ENCODE peak calls at places on chromosomes 1 and 21, in eight cellular contexts. M is PC-3, O is SK-N-SH, U is hepatocyte, G is MM.1S, E is GM23338, Q is neural progenitor cell, R is HCT116. N is an unnamed sample.

GRCh38 chr1:31111290-31111951 is 45.9 kb upstream of the PUM1 start:
- DNase-seq in M (peak), O (no peak), U (peak), G (no peak), E (peak), Q (peak), R (no peak), N (no peak)

GRCh38 chr1:78170845-78171244 is 125.1 kb downstream of the GIPC2 start:
- DNase-seq in M (no peak), O (no peak), U (no peak), G (no peak), E (peak), Q (no peak), R (no peak), N (no peak)

GRCh38 chr1:237244778-237245177 is 202.8 kb downstream of the RYR2 start:
- DNase-seq in M (no peak), O (no peak), U (no peak), G (no peak), E (no peak), Q (no peak), R (no peak), N (no peak)

GRCh38 chr1:230215049-230215448 is 148.0 kb downstream of the GALNT2 start:
- DNase-seq in M (peak), O (no peak), U (peak), G (no peak), E (peak), Q (peak), R (no peak), N (no peak)

GRCh38 chr1:232244426-232244825 is 385.5 kb downstream of the SIPA1L2 start:
- DNase-seq in M (no peak), O (no peak), U (no peak), G (no peak), E (no peak), Q (no peak), R (no peak), N (no peak)

GRCh38 chr1:111745670-111746613 is 6.7 kb upstream of the INKA2 start:
- DNase-seq in M (no peak), O (no peak), U (no peak), G (no peak), E (no peak), Q (no peak), R (no peak), N (no peak)

GRCh38 chr1:43671626-43672330 is 21.8 kb downstream of the KDM4A start:
- DNase-seq in M (no peak), O (peak), U (no peak), G (no peak), E (no peak), Q (no peak), R (no peak), N (no peak)

GRCh38 chr1:17460265-17460664 is 20.8 kb upstream of the RCC2 start:
- DNase-seq in M (peak), O (no peak), U (no peak), G (no peak), E (no peak), Q (no peak), R (no peak), N (no peak)

GRCh38 chr1:166164995-166165660 is 1.7 kb downstream of the FAM78B start:
- DNase-seq in M (no peak), O (peak), U (peak), G (peak), E (peak), Q (peak), R (no peak), N (peak)

GRCh38 chr1:225926551-225927113 is 2.6 kb upstream of the PYCR2 start:
- DNase-seq in M (peak), O (no peak), U (no peak), G (no peak), E (no peak), Q (no peak), R (no peak), N (peak)

GRCh38 chr1:241611063-241611462 is 29.1 kb downstream of the CHML start:
- DNase-seq in M (peak), O (peak), U (peak), G (peak), E (peak), Q (peak), R (peak), N (peak)

GRCh38 chr21:45373991-45374816 is 30.8 kb upstream of the COL18A1 start:
- DNase-seq in M (no peak), O (no peak), U (no peak), G (no peak), E (no peak), Q (no peak), R (no peak), N (no peak)

GRCh38 chr1:156893048-156893953 is at the start of gene PEAR1:
- DNase-seq in M (no peak), O (no peak), U (peak), G (no peak), E (peak), Q (peak), R (no peak), N (no peak)

GRCh38 chr1:155942578-155943141 is 1.2 kb downstream of the RXFP4 start:
- DNase-seq in M (no peak), O (peak), U (no peak), G (no peak), E (no peak), Q (no peak), R (no peak), N (no peak)

GRCh38 chr1:54188291-54188690 is 11.5 kb downstream of the CYB5RL start:
- DNase-seq in M (no peak), O (no peak), U (no peak), G (no peak), E (no peak), Q (no peak), R (no peak), N (no peak)

GRCh38 chr1:159652506-159652905 is 61.9 kb downstream of the CRP start:
- DNase-seq in M (no peak), O (no peak), U (no peak), G (no peak), E (no peak), Q (no peak), R (no peak), N (no peak)

GRCh38 chr1:234730110-234730509 is 120.1 kb upstream of the IRF2BP2 start:
- DNase-seq in M (no peak), O (no peak), U (no peak), G (no peak), E (no peak), Q (no peak), R (no peak), N (peak)

GRCh38 chr1:94974824-94975223 is 47.9 kb upstream of the CNN3 start:
- DNase-seq in M (peak), O (no peak), U (no peak), G (no peak), E (no peak), Q (no peak), R (no peak), N (no peak)

GRCh38 chr21:29091032-29091431 is 17.6 kb upstream of the CCT8 start:
- DNase-seq in M (peak), O (no peak), U (no peak), G (no peak), E (no peak), Q (no peak), R (no peak), N (no peak)

GRCh38 chr1:240169188-240169587 is 77.5 kb downstream of the FMN2 start:
- DNase-seq in M (peak), O (no peak), U (no peak), G (no peak), E (peak), Q (peak), R (no peak), N (peak)

GRCh38 chr1:43833013-43833412 is 100.6 kb upstream of the ARTN start:
- DNase-seq in M (no peak), O (no peak), U (no peak), G (no peak), E (no peak), Q (no peak), R (no peak), N (no peak)

GRCh38 chr1:207314836-207315235 is 6.6 kb upstream of the CD55 start:
- DNase-seq in M (no peak), O (no peak), U (no peak), G (no peak), E (no peak), Q (no peak), R (no peak), N (no peak)

GRCh38 chr1:119506941-119507340 is at the start of gene HSD3B1:
- DNase-seq in M (peak), O (no peak), U (no peak), G (no peak), E (no peak), Q (no peak), R (no peak), N (no peak)

GRCh38 chr21:45970674-45971486 is 10.7 kb upstream of the COL6A1 start:
- DNase-seq in M (peak), O (peak), U (peak), G (peak), E (peak), Q (peak), R (no peak), N (peak)

GRCh38 chr1:169933999-169934725 is 40.5 kb upstream of the SCYL3 start:
- DNase-seq in M (peak), O (no peak), U (no peak), G (no peak), E (no peak), Q (no peak), R (no peak), N (no peak)

GRCh38 chr1:229108598-229109201 is 162.2 kb upstream of the RAB4A start:
- DNase-seq in M (peak), O (no peak), U (peak), G (no peak), E (peak), Q (peak), R (no peak), N (peak)

GRCh38 chr1:149844096-149844495 is 55.3 kb upstream of the BOLA1 start:
- DNase-seq in M (peak), O (no peak), U (peak), G (peak), E (peak), Q (peak), R (no peak), N (peak)

GRCh38 chr1:94539496-94539895 is 2.1 kb downstream of the F3 start:
- DNase-seq in M (peak), O (no peak), U (no peak), G (no peak), E (no peak), Q (no peak), R (no peak), N (no peak)

GRCh38 chr1:95730986-95731385 is 497.0 kb downstream of the RWDD3 start:
- DNase-seq in M (peak), O (no peak), U (no peak), G (no peak), E (no peak), Q (no peak), R (no peak), N (no peak)

GRCh38 chr1:108561731-108562326 is 1.9 kb downstream of the EEIG2 start:
- DNase-seq in M (peak), O (peak), U (peak), G (peak), E (peak), Q (peak), R (peak), N (peak)

GRCh38 chr1:3531928-3532327 is 77.5 kb downstream of the ARHGEF16 start:
- DNase-seq in M (no peak), O (no peak), U (no peak), G (no peak), E (no peak), Q (no peak), R (no peak), N (no peak)

GRCh38 chr1:58432813-58433668 is 113.5 kb downstream of the OMA1 start:
- DNase-seq in M (peak), O (peak), U (peak), G (no peak), E (peak), Q (peak), R (no peak), N (no peak)

GRCh38 chr1:5620997-5621396 is 371.2 kb downstream of the NPHP4 start:
- DNase-seq in M (peak), O (peak), U (peak), G (no peak), E (no peak), Q (peak), R (peak), N (peak)

GRCh38 chr1:14778882-14779594 is 180.6 kb downstream of the KAZN start:
- DNase-seq in M (peak), O (peak), U (peak), G (peak), E (peak), Q (peak), R (peak), N (peak)

GRCh38 chr21:44513389-44514217 is 26.4 kb downstream of the KRTAP10-1 start:
- DNase-seq in M (peak), O (no peak), U (no peak), G (no peak), E (no peak), Q (no peak), R (no peak), N (no peak)

GRCh38 chr1:178241837-178242236 is 147.9 kb downstream of the RASAL2 start:
- DNase-seq in M (no peak), O (no peak), U (no peak), G (no peak), E (no peak), Q (no peak), R (no peak), N (no peak)
- TF ChIP-seq CTCF in M (peak), O (peak), U (no peak), G (peak), E (no peak), Q (no peak), R (peak), N (no peak)

GRCh38 chr1:73516458-73516857 is 681.5 kb downstream of the LRRIQ3 start:
- DNase-seq in M (no peak), O (no peak), U (no peak), G (no peak), E (no peak), Q (no peak), R (no peak), N (no peak)
- TF ChIP-seq EZH2phosphoT487 in M (no peak), O (no peak), U (no peak), G (no peak), E (no peak), Q (no peak), R (no peak), N (no peak)

GRCh38 chr1:45213892-45214291 is 7.5 kb upstream of the ZSWIM5 start:
- DNase-seq in M (no peak), O (no peak), U (no peak), G (no peak), E (no peak), Q (no peak), R (no peak), N (no peak)
- TF ChIP-seq CTCF in M (no peak), O (no peak), U (no peak), G (no peak), E (no peak), Q (no peak), R (no peak), N (no peak)

GRCh38 chr1:99621340-99621901 is 24.5 kb upstream of the PALMD start:
- DNase-seq in M (no peak), O (no peak), U (no peak), G (no peak), E (no peak), Q (no peak), R (no peak), N (no peak)
- TF ChIP-seq EZH2phosphoT487 in M (no peak), O (no peak), U (no peak), G (no peak), E (no peak), Q (no peak), R (no peak), N (no peak)

GRCh38 chr21:34878940-34879339 is 170.2 kb downstream of the RUNX1 start:
- DNase-seq in M (peak), O (no peak), U (no peak), G (no peak), E (no peak), Q (no peak), R (no peak), N (no peak)
- TF ChIP-seq CTCF in M (no peak), O (no peak), U (no peak), G (no peak), E (no peak), Q (no peak), R (no peak), N (no peak)

GRCh38 chr1:214660900-214661299 is 57.9 kb downstream of the CENPF start:
- DNase-seq in M (peak), O (no peak), U (peak), G (no peak), E (peak), Q (peak), R (no peak), N (no peak)

GRCh38 chr1:214658785-214659184 is 55.8 kb downstream of the CENPF start:
- DNase-seq in M (peak), O (no peak), U (peak), G (no peak), E (peak), Q (peak), R (no peak), N (no peak)

GRCh38 chr1:214658175-214658574 is 55.2 kb downstream of the CENPF start:
- DNase-seq in M (no peak), O (no peak), U (no peak), G (no peak), E (no peak), Q (no peak), R (no peak), N (no peak)

GRCh38 chr1:214662386-214662785 is 59.4 kb downstream of the CENPF start:
- DNase-seq in M (no peak), O (no peak), U (no peak), G (no peak), E (no peak), Q (no peak), R (no peak), N (no peak)

GRCh38 chr1:214660190-214660589 is 57.2 kb downstream of the CENPF start:
- DNase-seq in M (no peak), O (no peak), U (no peak), G (no peak), E (no peak), Q (no peak), R (no peak), N (no peak)
- TF ChIP-seq EZH2phosphoT487 in M (no peak), O (no peak), U (no peak), G (no peak), E (no peak), Q (no peak), R (no peak), N (no peak)

DNA sequence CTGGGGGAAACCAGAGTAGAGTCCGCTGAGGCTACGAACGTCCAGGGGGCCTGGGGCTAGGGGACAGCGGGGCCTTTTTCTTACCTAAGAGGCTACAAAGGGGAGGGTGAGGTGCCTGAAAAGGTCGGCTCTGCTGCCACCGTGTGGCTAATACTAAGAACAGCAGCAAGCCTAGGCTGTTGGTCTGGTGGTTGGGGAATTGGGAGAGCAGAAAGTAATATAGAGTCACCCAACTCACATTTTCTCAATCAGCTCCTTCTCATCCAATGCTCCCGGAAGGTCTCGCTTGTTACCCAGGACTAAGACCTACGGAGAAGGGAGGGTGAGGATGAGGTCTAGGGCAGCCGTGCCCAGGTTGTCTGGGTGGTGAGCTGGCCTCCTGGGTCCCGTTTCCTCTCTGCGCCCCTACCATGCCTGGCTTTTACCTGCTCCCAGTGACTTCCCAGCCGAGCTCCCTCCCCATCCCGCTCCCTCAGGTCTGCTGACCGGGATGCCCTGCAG is 9.3 kb downstream of the ARL8A start:
- DNase-seq in M (peak), O (peak), U (peak), G (peak), E (peak), Q (peak), R (peak), N (peak)
- TF ChIP-seq CTCF in M (peak), O (peak), U (peak), G (peak), E (peak), Q (peak), R (peak), N (peak)

GRCh38 chr1:81230983-81231728 is 569.6 kb upstream of the ADGRL2 start:
- DNase-seq in M (no peak), O (no peak), U (no peak), G (no peak), E (no peak), Q (no peak), R (no peak), N (no peak)

GRCh38 chr1:81232505-81232904 is 568.2 kb upstream of the ADGRL2 start:
- DNase-seq in M (no peak), O (peak), U (no peak), G (no peak), E (no peak), Q (no peak), R (no peak), N (no peak)

GRCh38 chr1:81233591-81233990 is 567.1 kb upstream of the ADGRL2 start:
- DNase-seq in M (no peak), O (no peak), U (no peak), G (no peak), E (no peak), Q (no peak), R (no peak), N (no peak)

GRCh38 chr1:81234237-81234636 is 566.5 kb upstream of the ADGRL2 start:
- DNase-seq in M (no peak), O (no peak), U (no peak), G (no peak), E (no peak), Q (no peak), R (no peak), N (no peak)

GRCh38 chr1:81231729-81232038 is 569.0 kb upstream of the ADGRL2 start:
- DNase-seq in M (no peak), O (peak), U (no peak), G (no peak), E (no peak), Q (no peak), R (no peak), N (no peak)
- TF ChIP-seq EZH2phosphoT487 in M (no peak), O (no peak), U (no peak), G (no peak), E (no peak), Q (no peak), R (no peak), N (no peak)

N was measured in OCI-LY7.